ENCODE peak calls at places on chromosomes 13 and 19, in four cellular contexts. One of them, this sample, is unnamed.

GRCh38 chr13:42039457-42039945 is 8.9 kb upstream of the DGKH start:
- DNase-seq in mesenchymal stem cell: no peak
- DNase-seq in GM23248: no peak
- DNase-seq in aorta: no peak
- DNase-seq in this sample: no peak

GRCh38 chr19:16327911-16328823 is 3.5 kb downstream of the KLF2 start:
- DNase-seq in mesenchymal stem cell: peak; percentile 92
- DNase-seq in GM23248: peak; percentile 93
- DNase-seq in aorta: peak; percentile 93
- DNase-seq in this sample: peak; percentile 89

GRCh38 chr19:9622531-9622930 is 1.5 kb upstream of the ZNF561 start:
- DNase-seq in mesenchymal stem cell: no peak
- DNase-seq in GM23248: no peak
- DNase-seq in aorta: no peak
- DNase-seq in this sample: no peak

GRCh38 chr13:42553098-42554046 is 20.6 kb upstream of the TNFSF11 start:
- DNase-seq in mesenchymal stem cell: peak; percentile 79
- DNase-seq in GM23248: peak; percentile 26
- DNase-seq in aorta: no peak
- DNase-seq in this sample: no peak

GRCh38 chr13:31790992-31791391 is 51.7 kb downstream of the RXFP2 start:
- DNase-seq in mesenchymal stem cell: peak; percentile 30
- DNase-seq in GM23248: peak; percentile 36
- DNase-seq in aorta: no peak
- DNase-seq in this sample: no peak

GRCh38 chr13:113970810-113971470 is 2.9 kb downstream of the C13orf46 start:
- DNase-seq in mesenchymal stem cell: no peak
- DNase-seq in GM23248: peak; percentile 35
- DNase-seq in aorta: peak; percentile 55
- DNase-seq in this sample: peak; percentile 87

GRCh38 chr19:54299515-54299914 is 13.5 kb downstream of the LILRA5 start:
- DNase-seq in mesenchymal stem cell: no peak
- DNase-seq in GM23248: no peak
- DNase-seq in aorta: no peak
- DNase-seq in this sample: no peak

GRCh38 chr13:43307921-43308433 is 284.6 kb downstream of the DNAJC15 start:
- DNase-seq in mesenchymal stem cell: peak; percentile 92
- DNase-seq in GM23248: peak; percentile 81
- DNase-seq in aorta: peak; percentile 91
- DNase-seq in this sample: peak; percentile 87

GRCh38 chr19:11273288-11273687 is 11.0 kb upstream of the DOCK6 start:
- DNase-seq in mesenchymal stem cell: no peak
- DNase-seq in GM23248: no peak
- DNase-seq in aorta: no peak
- DNase-seq in this sample: no peak

GRCh38 chr19:4749870-4750269 is 26.2 kb upstream of the DPP9 start:
- DNase-seq in mesenchymal stem cell: no peak
- DNase-seq in GM23248: no peak
- DNase-seq in aorta: no peak
- DNase-seq in this sample: no peak

GRCh38 chr19:55087542-55087935 is 11.9 kb downstream of the EPS8L1 start:
- DNase-seq in mesenchymal stem cell: no peak
- DNase-seq in GM23248: peak; percentile 56
- DNase-seq in aorta: no peak
- DNase-seq in this sample: no peak

GRCh38 chr19:13039211-13039789 is 44.0 kb downstream of the NFIX start:
- DNase-seq in mesenchymal stem cell: no peak
- DNase-seq in GM23248: peak; percentile 36
- DNase-seq in aorta: no peak
- DNase-seq in this sample: no peak

GRCh38 chr13:104648291-104648690 is 1582.1 kb upstream of the SLC10A2 start:
- DNase-seq in mesenchymal stem cell: no peak
- DNase-seq in GM23248: no peak
- DNase-seq in aorta: no peak
- DNase-seq in this sample: no peak

GRCh38 chr13:37709318-37709717 is 110.8 kb upstream of the POSTN start:
- DNase-seq in mesenchymal stem cell: no peak
- DNase-seq in GM23248: no peak
- DNase-seq in aorta: no peak
- DNase-seq in this sample: no peak

GRCh38 chr19:12015753-12016116 is 19.7 kb downstream of the ZNF433 start:
- DNase-seq in mesenchymal stem cell: no peak
- DNase-seq in GM23248: no peak
- DNase-seq in aorta: no peak
- DNase-seq in this sample: no peak

GRCh38 chr19:18543814-18544475 is 572 bp upstream of the FKBP8 start:
- DNase-seq in mesenchymal stem cell: peak; percentile 84
- DNase-seq in GM23248: peak; percentile 90
- DNase-seq in aorta: peak; percentile 79
- DNase-seq in this sample: peak; percentile 72

GRCh38 chr19:55247621-55248099 is 11.2 kb downstream of the PPP6R1 start:
- DNase-seq in mesenchymal stem cell: peak; percentile 45
- DNase-seq in GM23248: peak; percentile 73
- DNase-seq in aorta: peak; percentile 56
- DNase-seq in this sample: peak; percentile 82

GRCh38 chr13:112217431-112217830 is 150.5 kb downstream of the SOX1 start:
- DNase-seq in mesenchymal stem cell: no peak
- DNase-seq in GM23248: no peak
- DNase-seq in aorta: no peak
- DNase-seq in this sample: no peak

GRCh38 chr19:55486971-55487883 is 1.0 kb upstream of the SSC5D start:
- DNase-seq in mesenchymal stem cell: peak; percentile 99
- DNase-seq in GM23248: peak; percentile 97
- DNase-seq in aorta: peak; percentile 93
- DNase-seq in this sample: no peak

GRCh38 chr19:15331419-15332310 is 674 bp downstream of the BRD4 start:
- DNase-seq in mesenchymal stem cell: peak; percentile 55
- DNase-seq in GM23248: peak; percentile 80
- DNase-seq in aorta: peak; percentile 66
- DNase-seq in this sample: peak; percentile 85

GRCh38 chr19:5181331-5181730 is 159.3 kb downstream of the PTPRS start:
- DNase-seq in mesenchymal stem cell: no peak
- DNase-seq in GM23248: no peak
- DNase-seq in aorta: no peak
- DNase-seq in this sample: no peak

GRCh38 chr19:4582980-4583842 is 23.7 kb upstream of the SEMA6B start:
- DNase-seq in mesenchymal stem cell: no peak
- DNase-seq in GM23248: no peak
- DNase-seq in aorta: no peak
- DNase-seq in this sample: no peak

GRCh38 chr13:28537149-28537548 is 42.2 kb upstream of the FLT1 start:
- DNase-seq in mesenchymal stem cell: no peak
- DNase-seq in GM23248: no peak
- DNase-seq in aorta: no peak
- DNase-seq in this sample: no peak

GRCh38 chr13:21012841-21013681 is 48.3 kb downstream of the LATS2 start:
- DNase-seq in mesenchymal stem cell: no peak
- DNase-seq in GM23248: peak; percentile 53
- DNase-seq in aorta: no peak
- DNase-seq in this sample: peak; percentile 18

GRCh38 chr19:14337510-14337909 is 43.7 kb upstream of the ADGRE5 start:
- DNase-seq in mesenchymal stem cell: peak; percentile 25
- DNase-seq in GM23248: peak; percentile 46
- DNase-seq in aorta: no peak
- DNase-seq in this sample: no peak

GRCh38 chr13:27043013-27043412 is 128.6 kb downstream of the USP12 start:
- DNase-seq in mesenchymal stem cell: peak; percentile 98
- DNase-seq in GM23248: peak; percentile 99
- DNase-seq in aorta: no peak
- DNase-seq in this sample: no peak

GRCh38 chr13:73715114-73715909 is 418.9 kb downstream of the KLF12 start:
- DNase-seq in mesenchymal stem cell: no peak
- DNase-seq in GM23248: no peak
- DNase-seq in aorta: no peak
- DNase-seq in this sample: peak; percentile 72

GRCh38 chr13:26460652-26461051 is 96.8 kb upstream of the WASF3 start:
- DNase-seq in mesenchymal stem cell: peak; percentile 93
- DNase-seq in GM23248: peak; percentile 55
- DNase-seq in aorta: no peak
- DNase-seq in this sample: no peak

GRCh38 chr13:45511310-45512147 is 46.8 kb downstream of the COG3 start:
- DNase-seq in mesenchymal stem cell: peak; percentile 77
- DNase-seq in GM23248: peak; percentile 78
- DNase-seq in aorta: no peak
- DNase-seq in this sample: no peak

GRCh38 chr13:77338961-77339401 is 12.1 kb upstream of the MYCBP2 start:
- DNase-seq in mesenchymal stem cell: no peak
- DNase-seq in GM23248: no peak
- DNase-seq in aorta: no peak
- DNase-seq in this sample: no peak

GRCh38 chr19:15680478-15680877 is 7.6 kb downstream of the CYP4F12 start:
- DNase-seq in mesenchymal stem cell: no peak
- DNase-seq in GM23248: no peak
- DNase-seq in aorta: no peak
- DNase-seq in this sample: no peak

GRCh38 chr13:32079586-32079985 is 48.0 kb downstream of the FRY start:
- DNase-seq in mesenchymal stem cell: no peak
- DNase-seq in GM23248: no peak
- DNase-seq in aorta: no peak
- DNase-seq in this sample: no peak

GRCh38 chr13:74070513-74070912 is 63.7 kb downstream of the KLF12 start:
- DNase-seq in mesenchymal stem cell: no peak
- DNase-seq in GM23248: no peak
- DNase-seq in aorta: no peak
- DNase-seq in this sample: no peak

GRCh38 chr13:23411220-23411619 is 22.3 kb downstream of the SACS start:
- DNase-seq in mesenchymal stem cell: no peak
- DNase-seq in GM23248: no peak
- DNase-seq in aorta: no peak
- DNase-seq in this sample: no peak

DNA sequence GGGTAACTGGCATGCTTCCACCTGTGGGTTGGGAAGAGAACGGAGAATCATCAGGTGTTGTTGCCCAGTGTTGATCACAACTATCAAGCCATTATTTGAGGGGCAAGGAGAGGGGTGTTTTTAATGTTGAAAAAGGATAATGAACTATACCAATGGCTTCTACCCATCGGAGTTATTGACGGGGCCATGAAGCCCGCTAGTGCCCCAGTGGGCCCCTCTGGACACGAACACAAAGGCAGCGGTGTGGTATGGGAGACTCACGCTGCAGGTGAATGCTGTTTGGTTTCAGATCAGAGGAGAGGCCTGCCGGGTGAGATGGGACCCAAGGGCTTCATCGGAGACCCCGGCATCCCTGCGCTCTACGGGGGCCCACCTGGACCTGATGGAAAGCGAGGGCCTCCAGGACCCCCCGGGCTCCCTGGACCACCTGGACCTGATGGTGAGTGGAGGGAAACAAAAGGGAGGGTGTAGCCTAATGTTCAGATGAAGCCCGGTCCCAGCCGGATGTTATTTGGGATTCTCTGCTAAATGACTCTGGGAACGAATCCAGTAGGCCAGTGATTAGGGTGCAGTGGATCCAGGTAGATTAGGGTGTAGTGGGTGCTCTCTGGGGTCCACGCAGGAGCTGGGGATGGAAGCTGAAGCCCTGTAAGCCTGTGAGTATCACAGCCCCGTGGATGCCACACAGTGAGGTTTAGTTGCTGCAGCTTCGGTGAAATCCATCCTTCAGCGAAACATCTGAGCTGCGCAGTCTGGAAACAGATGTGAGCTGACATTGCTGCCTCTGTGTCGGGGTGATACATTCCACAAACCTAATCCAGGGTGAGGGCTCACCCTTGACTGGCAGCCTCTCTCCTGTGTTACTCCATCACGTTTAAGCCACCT is 111.3 kb downstream of the RAB20 start:
- DNase-seq in mesenchymal stem cell: no peak
- DNase-seq in GM23248: no peak
- DNase-seq in aorta: no peak
- DNase-seq in this sample: no peak
- H3K36me3 ChIP-seq in mesenchymal stem cell: peaks cover 62% of the 10 kb centered on the region
- H3K36me3 ChIP-seq in GM23248: no peaks in the 10 kb centered on the region
- H3K36me3 ChIP-seq in aorta: peaks cover 14% of the 10 kb centered on the region
- H3K36me3 ChIP-seq in this sample: peaks cover 46% of the 10 kb centered on the region

GRCh38 chr13:65292488-65292901 is 1937.6 kb downstream of the PCDH9 start:
- DNase-seq in mesenchymal stem cell: peak; percentile 79
- DNase-seq in GM23248: peak; percentile 8
- DNase-seq in aorta: no peak
- DNase-seq in this sample: no peak

GRCh38 chr13:65287405-65287804 is 1942.7 kb downstream of the PCDH9 start:
- DNase-seq in mesenchymal stem cell: no peak
- DNase-seq in GM23248: no peak
- DNase-seq in aorta: no peak
- DNase-seq in this sample: no peak
- H3K27me3 ChIP-seq in mesenchymal stem cell: no peaks in the 10 kb centered on the region
- H3K27me3 ChIP-seq in GM23248: no peaks in the 10 kb centered on the region
- H3K27me3 ChIP-seq in aorta: no peaks in the 10 kb centered on the region
- H3K27me3 ChIP-seq in this sample: no peaks in the 10 kb centered on the region

GRCh38 chr19:954272-954671 is 28.4 kb downstream of the ARID3A start:
- DNase-seq in mesenchymal stem cell: no peak
- DNase-seq in GM23248: no peak
- DNase-seq in aorta: no peak
- DNase-seq in this sample: no peak
- H3K4me1 ChIP-seq in mesenchymal stem cell: peaks cover 78% of the 10 kb centered on the region
- H3K4me1 ChIP-seq in GM23248: peaks cover 18% of the 10 kb centered on the region
- H3K4me1 ChIP-seq in aorta: no peaks in the 10 kb centered on the region
- H3K4me1 ChIP-seq in this sample: peaks cover 11% of the 10 kb centered on the region

GRCh38 chr19:41339936-41340335 is 13.8 kb downstream of the TGFB1 start:
- DNase-seq in mesenchymal stem cell: peak; percentile 54
- DNase-seq in GM23248: peak; percentile 25
- DNase-seq in aorta: no peak
- DNase-seq in this sample: no peak
- H3K36me3 ChIP-seq in mesenchymal stem cell: peaks cover 72% of the 10 kb centered on the region
- H3K36me3 ChIP-seq in GM23248: peaks cover 41% of the 10 kb centered on the region
- H3K36me3 ChIP-seq in aorta: peaks cover 6% of the 10 kb centered on the region
- H3K36me3 ChIP-seq in this sample: peaks cover 71% of the 10 kb centered on the region

GRCh38 chr13:97239943-97240788 is 18.0 kb downstream of the MBNL2 start:
- DNase-seq in mesenchymal stem cell: no peak
- DNase-seq in GM23248: no peak
- DNase-seq in aorta: no peak
- DNase-seq in this sample: no peak
- H3K27me3 ChIP-seq in mesenchymal stem cell: no peaks in the 10 kb centered on the region
- H3K27me3 ChIP-seq in GM23248: no peaks in the 10 kb centered on the region
- H3K27me3 ChIP-seq in aorta: no peaks in the 10 kb centered on the region
- H3K27me3 ChIP-seq in this sample: no peaks in the 10 kb centered on the region

DNA sequence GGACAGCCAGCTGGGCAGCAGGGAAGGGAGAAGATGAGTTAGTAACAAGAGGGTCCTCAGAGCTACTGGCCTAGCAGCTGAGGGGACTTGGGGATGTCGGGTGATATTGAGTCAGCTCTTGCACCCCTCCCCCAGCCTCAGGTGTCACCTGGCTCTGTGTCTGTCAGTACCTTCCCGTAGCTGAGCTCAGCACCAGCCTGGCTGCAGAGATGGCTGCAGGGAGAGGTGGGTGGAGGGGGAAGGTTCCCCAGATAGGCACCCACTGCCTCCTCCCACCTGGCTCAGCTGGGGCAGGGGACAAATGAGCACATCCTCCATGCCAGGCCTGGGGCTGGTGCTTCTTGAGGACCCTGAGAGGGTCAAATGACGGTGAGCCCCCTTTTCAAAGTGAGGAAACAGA is 6.8 kb upstream of the KPTN start:
- DNase-seq in mesenchymal stem cell: no peak
- DNase-seq in GM23248: no peak
- DNase-seq in aorta: no peak
- DNase-seq in this sample: no peak
- H3K4me1 ChIP-seq in mesenchymal stem cell: peaks cover 5% of the 10 kb centered on the region
- H3K4me1 ChIP-seq in GM23248: no peaks in the 10 kb centered on the region
- H3K4me1 ChIP-seq in aorta: no peaks in the 10 kb centered on the region
- H3K4me1 ChIP-seq in this sample: no peaks in the 10 kb centered on the region

GRCh38 chr19:887072-887471 is 5.9 kb downstream of the MED16 start:
- DNase-seq in mesenchymal stem cell: peak; percentile 76
- DNase-seq in GM23248: peak; percentile 75
- DNase-seq in aorta: no peak
- DNase-seq in this sample: no peak
- H3K36me3 ChIP-seq in mesenchymal stem cell: peaks cover 84% of the 10 kb centered on the region
- H3K36me3 ChIP-seq in GM23248: no peaks in the 10 kb centered on the region
- H3K36me3 ChIP-seq in aorta: peaks cover 4% of the 10 kb centered on the region
- H3K36me3 ChIP-seq in this sample: peaks cover 53% of the 10 kb centered on the region